ENCODE peak calls at places on chromosomes 13 and 19, in five cellular contexts. E is upper lobe of left lung, U is HCT116, V is spleen, F is HL-60. A is an unnamed sample.

GRCh38 chr13:40197049-40197448 is 469.4 kb downstream of the FOXO1 start:
- DNase-seq in E (no peak), U (no peak), V (no peak), F (no peak), A (no peak)

GRCh38 chr13:42041017-42041683 is 7.3 kb upstream of the DGKH start:
- DNase-seq in E (peak; percentile 90), U (peak; percentile 38), V (peak; percentile 88), F (peak; percentile 46), A (peak; percentile 32)

GRCh38 chr19:57103573-57104277 is 16.1 kb upstream of the USP29 start:
- DNase-seq in E (no peak), U (peak; percentile 16), V (no peak), F (peak; percentile 56), A (peak; percentile 49)

GRCh38 chr13:34863360-34864135 is 78.5 kb upstream of the NBEA start:
- DNase-seq in E (no peak), U (peak; percentile 68), V (no peak), F (no peak), A (no peak)

GRCh38 chr13:99606322-99607089 is 105.2 kb downstream of the TM9SF2 start:
- DNase-seq in E (peak; percentile 98), U (peak; percentile 43), V (peak; percentile 98), F (peak; percentile 87), A (peak; percentile 78)

GRCh38 chr19:50906217-50906616 is 5.0 kb downstream of the KLK4 start:
- DNase-seq in E (no peak), U (no peak), V (no peak), F (peak; percentile 12), A (peak; percentile 41)

GRCh38 chr13:22275393-22275792 is 604.5 kb downstream of the FGF9 start:
- DNase-seq in E (no peak), U (no peak), V (no peak), F (no peak), A (no peak)

GRCh38 chr19:19749332-19750130 is 16.6 kb upstream of the ZNF14 start:
- DNase-seq in E (peak; percentile 22), U (no peak), V (no peak), F (no peak), A (peak; percentile 9)

GRCh38 chr19:14440049-14440448 is 6.9 kb downstream of the PKN1 start:
- DNase-seq in E (peak; percentile 85), U (no peak), V (peak; percentile 99), F (peak; percentile 98), A (peak; percentile 90)

GRCh38 chr13:34124912-34125311 is 307.0 kb downstream of the RFC3 start:
- DNase-seq in E (no peak), U (no peak), V (no peak), F (no peak), A (no peak)

GRCh38 chr19:34838753-34839431 is 65.9 kb upstream of the ZNF599 start:
- DNase-seq in E (peak; percentile 65), U (no peak), V (peak; percentile 59), F (no peak), A (no peak)

GRCh38 chr19:18844806-18845329 is 13.1 kb downstream of the UPF1 start:
- DNase-seq in E (no peak), U (no peak), V (no peak), F (no peak), A (no peak)

GRCh38 chr13:88978607-88979006 is 1307.4 kb downstream of the SLITRK5 start:
- DNase-seq in E (no peak), U (no peak), V (no peak), F (no peak), A (no peak)

GRCh38 chr19:27774827-27775226 is 1438.1 kb downstream of the UQCRFS1 start:
- DNase-seq in E (no peak), U (no peak), V (no peak), F (peak; percentile 66), A (no peak)

GRCh38 chr13:22505489-22505888 is 675.3 kb upstream of the SGCG start:
- DNase-seq in E (no peak), U (no peak), V (no peak), F (no peak), A (no peak)

GRCh38 chr19:58395220-58395978 is at the start of gene RNF225:
- DNase-seq in E (peak; percentile 86), U (no peak), V (no peak), F (peak; percentile 23), A (no peak)

GRCh38 chr13:30192320-30193093 is 114.8 kb downstream of the KATNAL1 start:
- DNase-seq in E (no peak), U (no peak), V (no peak), F (no peak), A (no peak)

GRCh38 chr13:36806102-36806501 is 12.9 kb upstream of the RFXAP start:
- DNase-seq in E (no peak), U (no peak), V (no peak), F (no peak), A (no peak)

GRCh38 chr19:50489461-50490011 is 12.9 kb upstream of the GARIN5A start:
- DNase-seq in E (no peak), U (no peak), V (peak; percentile 50), F (no peak), A (no peak)

GRCh38 chr13:113152894-113153809 is 5.3 kb upstream of the PROZ start:
- DNase-seq in E (peak; percentile 89), U (no peak), V (peak; percentile 92), F (peak; percentile 22), A (no peak)

GRCh38 chr13:51739403-51740112 is 64.4 kb downstream of the DHRS12 start:
- DNase-seq in E (no peak), U (no peak), V (no peak), F (no peak), A (no peak)

GRCh38 chr13:53138369-53139036 is 109.9 kb downstream of the OLFM4 start:
- DNase-seq in E (peak; percentile 59), U (no peak), V (no peak), F (no peak), A (no peak)

GRCh38 chr19:6233051-6233826 is 46.5 kb downstream of the MLLT1 start:
- DNase-seq in E (peak; percentile 84), U (no peak), V (peak; percentile 81), F (no peak), A (peak; percentile 13)

GRCh38 chr13:25833761-25834160 is 218.1 kb downstream of the SHISA2 start:
- DNase-seq in E (no peak), U (no peak), V (no peak), F (no peak), A (no peak)

GRCh38 chr13:37344051-37344450 is 238.6 kb upstream of the CSNK1A1L start:
- DNase-seq in E (no peak), U (no peak), V (no peak), F (no peak), A (no peak)

GRCh38 chr13:30792257-30793000 is 57.1 kb downstream of the ALOX5AP start:
- DNase-seq in E (peak; percentile 84), U (peak; percentile 47), V (peak; percentile 80), F (no peak), A (no peak)

GRCh38 chr19:15129856-15130580 is 22.8 kb downstream of the SYDE1 start:
- DNase-seq in E (no peak), U (peak; percentile 16), V (no peak), F (no peak), A (no peak)

GRCh38 chr13:51122868-51123267 is 11.8 kb upstream of the C13orf42 start:
- DNase-seq in E (no peak), U (no peak), V (no peak), F (no peak), A (no peak)

GRCh38 chr13:44498969-44499368 is 77.2 kb downstream of the TSC22D1 start:
- DNase-seq in E (no peak), U (no peak), V (no peak), F (no peak), A (no peak)

GRCh38 chr19:7856679-7857663 is 17.2 kb downstream of the PRR36 start:
- DNase-seq in E (peak; percentile 50), U (no peak), V (no peak), F (no peak), A (no peak)

GRCh38 chr19:47891923-47892666 is 6.0 kb upstream of the SULT2A1 start:
- DNase-seq in E (no peak), U (no peak), V (peak; percentile 41), F (no peak), A (no peak)
- TF ChIP-seq POLR2AphosphoS5 in E (no peak), U (no peak), V (no peak), F (no peak), A (no peak)

GRCh38 chr19:48770734-48771472 is 15.6 kb downstream of the FGF21 start:
- DNase-seq in E (peak; percentile 60), U (no peak), V (no peak), F (no peak), A (no peak)

GRCh38 chr19:48770223-48770622 is 14.9 kb downstream of the FGF21 start:
- DNase-seq in E (no peak), U (no peak), V (no peak), F (no peak), A (no peak)

GRCh38 chr19:48772503-48772953 is 17.2 kb downstream of the FGF21 start:
- DNase-seq in E (no peak), U (no peak), V (no peak), F (no peak), A (no peak)

GRCh38 chr19:48768989-48769713 is 13.8 kb downstream of the FGF21 start:
- DNase-seq in E (no peak), U (no peak), V (no peak), F (no peak), A (no peak)
- TF ChIP-seq POLR2AphosphoS5 in E (no peak), U (no peak), V (no peak), F (no peak), A (no peak)

GRCh38 chr13:60396783-60397692 is at the start of gene TDRD3:
- DNase-seq in E (peak; percentile 96), U (peak; percentile 76), V (peak; percentile 95), F (peak; percentile 92), A (peak; percentile 66)

GRCh38 chr13:60398949-60399589 is 2.0 kb downstream of the TDRD3 start:
- DNase-seq in E (no peak), U (no peak), V (no peak), F (no peak), A (no peak)

GRCh38 chr13:60397693-60398437 is 845 bp downstream of the TDRD3 start:
- DNase-seq in E (peak; percentile 93), U (no peak), V (peak; percentile 93), F (peak; percentile 79), A (peak; percentile 23)

GRCh38 chr13:60396008-60396782 is 825 bp upstream of the TDRD3 start:
- DNase-seq in E (peak; percentile 96), U (peak; percentile 86), V (peak; percentile 97), F (peak; percentile 97), A (peak; percentile 69)

DNA sequence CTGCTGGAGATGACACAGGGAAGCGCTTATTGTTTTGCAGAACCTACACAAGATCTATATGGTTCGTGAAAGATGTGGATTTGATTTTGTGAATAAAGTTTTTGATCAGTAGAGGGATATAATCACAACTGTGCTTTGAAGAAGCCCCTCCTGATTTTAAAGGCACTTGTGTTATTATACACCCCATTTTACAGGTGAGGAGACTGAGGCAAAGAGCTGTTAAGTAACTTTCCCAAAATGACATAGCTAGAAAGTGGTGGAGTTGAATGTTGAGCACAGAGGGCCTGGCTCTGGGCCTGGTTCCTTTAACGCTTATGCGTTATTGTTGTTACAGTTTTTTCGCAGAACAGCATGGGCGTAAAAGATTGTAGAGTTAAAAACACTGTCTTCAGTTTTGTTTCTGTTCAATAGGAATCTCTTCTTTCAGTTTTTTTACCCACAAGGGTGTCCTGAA is 1.4 kb downstream of the TDRD3 start:
- DNase-seq in E (no peak), U (no peak), V (no peak), F (no peak), A (no peak)
- TF ChIP-seq POLR2AphosphoS5 in E (no peak), U (no peak), V (no peak), F (no peak), A (no peak)

GRCh38 chr19:1591421-1592022 is 1.1 kb downstream of the MBD3 start:
- DNase-seq in E (no peak), U (no peak), V (no peak), F (no peak), A (no peak)
- TF ChIP-seq POLR2AphosphoS5 in E (no peak), U (no peak), V (no peak), F (no peak), A (no peak)

GRCh38 chr19:1020868-1021425 is at the start of gene TMEM259:
- DNase-seq in E (peak; percentile 98), U (peak; percentile 93), V (peak; percentile 100), F (peak; percentile 97), A (peak; percentile 99)
- TF ChIP-seq POLR2AphosphoS5 in E (no peak), U (peak; percentile 75), V (peak; percentile 88), F (peak; percentile 42), A (no peak)